ENCODE peak calls at places on chromosomes 5 and 9, in six cellular contexts. K is GM23338, C is fibroblast of the aortic adventitia, M is AG04450, N is fibroblast of mammary gland, Z is tibial nerve. L is an unnamed sample.

GRCh38 chr5:10478436-10478835 is 36.8 kb downstream of the ROPN1L start:
- DNase-seq in K (no peak), C (no peak), M (no peak), N (no peak), Z (no peak), L (peak)

GRCh38 chr9:34994429-34995287 is 5.1 kb downstream of the DNAJB5 start:
- DNase-seq in K (peak), C (peak), M (no peak), N (peak), Z (no peak), L (peak)

GRCh38 chr5:154611341-154611767 is 133.3 kb upstream of the HAND1 start:
- DNase-seq in K (peak), C (peak), M (no peak), N (no peak), Z (no peak), L (peak)

GRCh38 chr5:174314261-174314660 is 268.8 kb downstream of the NSG2 start:
- DNase-seq in K (no peak), C (no peak), M (no peak), N (no peak), Z (no peak), L (no peak)

GRCh38 chr5:7642029-7642428 is 208.9 kb downstream of the CFAP90 start:
- DNase-seq in K (no peak), C (no peak), M (no peak), N (peak), Z (no peak), L (peak)

GRCh38 chr9:108150736-108151135 is 661.2 kb upstream of the KLF4 start:
- DNase-seq in K (no peak), C (no peak), M (no peak), N (peak), Z (no peak), L (peak)

GRCh38 chr9:83572524-83572923 is 34.3 kb upstream of the FRMD3 start:
- DNase-seq in K (no peak), C (peak), M (no peak), N (peak), Z (no peak), L (peak)

GRCh38 chr9:106956971-106957370 is 94.0 kb downstream of the ZNF462 start:
- DNase-seq in K (no peak), C (peak), M (no peak), N (peak), Z (no peak), L (peak)

GRCh38 chr5:134540747-134541733 is 15.6 kb downstream of the JADE2 start:
- DNase-seq in K (no peak), C (no peak), M (no peak), N (no peak), Z (no peak), L (no peak)

GRCh38 chr5:548256-548655 is 24.0 kb upstream of the SLC9A3 start:
- DNase-seq in K (no peak), C (no peak), M (no peak), N (peak), Z (no peak), L (no peak)

GRCh38 chr9:124222918-124223720 is 34.6 kb upstream of the NEK6 start:
- DNase-seq in K (no peak), C (peak), M (no peak), N (peak), Z (peak), L (peak)

GRCh38 chr5:71974165-71974564 is 133.1 kb upstream of the MAP1B start:
- DNase-seq in K (no peak), C (no peak), M (no peak), N (peak), Z (no peak), L (peak)

GRCh38 chr5:55384072-55384471 is 76.3 kb downstream of the MTREX start:
- DNase-seq in K (no peak), C (no peak), M (no peak), N (no peak), Z (no peak), L (no peak)

GRCh38 chr9:116165912-116166311 is 12.3 kb downstream of the PAPPA start:
- DNase-seq in K (no peak), C (peak), M (no peak), N (peak), Z (no peak), L (peak)

GRCh38 chr5:60597570-60597969 is 102.4 kb downstream of the DEPDC1B start:
- DNase-seq in K (no peak), C (no peak), M (no peak), N (no peak), Z (no peak), L (no peak)

GRCh38 chr9:28774433-28775029 is 1201.2 kb upstream of the C9orf72 start:
- DNase-seq in K (peak), C (peak), M (no peak), N (peak), Z (no peak), L (peak)

GRCh38 chr9:137788561-137789294 is 88.9 kb upstream of the CACNA1B start:
- DNase-seq in K (peak), C (no peak), M (no peak), N (no peak), Z (no peak), L (no peak)

GRCh38 chr5:10352404-10353240 is 873 bp upstream of the MARCHF6 start:
- DNase-seq in K (peak), C (peak), M (no peak), N (peak), Z (no peak), L (peak)

GRCh38 chr5:156947933-156948332 is 15.1 kb downstream of the TIMD4 start:
- DNase-seq in K (no peak), C (no peak), M (no peak), N (no peak), Z (no peak), L (no peak)

GRCh38 chr5:172886974-172887491 is 53.0 kb downstream of the ERGIC1 start:
- DNase-seq in K (no peak), C (peak), M (peak), N (peak), Z (no peak), L (peak)

GRCh38 chr5:138370537-138370936 is 18.1 kb downstream of the KDM3B start:
- DNase-seq in K (no peak), C (peak), M (no peak), N (peak), Z (no peak), L (peak)

GRCh38 chr5:138372653-138373052 is 20.2 kb downstream of the KDM3B start:
- DNase-seq in K (no peak), C (no peak), M (no peak), N (no peak), Z (no peak), L (no peak)

GRCh38 chr5:138369706-138370105 is 17.2 kb downstream of the KDM3B start:
- DNase-seq in K (no peak), C (no peak), M (no peak), N (peak), Z (no peak), L (peak)

GRCh38 chr5:138371454-138371853 is 19.0 kb downstream of the KDM3B start:
- DNase-seq in K (no peak), C (no peak), M (no peak), N (no peak), Z (no peak), L (no peak)

GRCh38 chr5:138372225-138372624 is 19.7 kb downstream of the KDM3B start:
- DNase-seq in K (no peak), C (no peak), M (no peak), N (no peak), Z (no peak), L (no peak)
- H3K4me3 ChIP-seq in K (no peak), C (no peak), M (no peak), N (no peak), Z (no peak), L (no peak)

DNA sequence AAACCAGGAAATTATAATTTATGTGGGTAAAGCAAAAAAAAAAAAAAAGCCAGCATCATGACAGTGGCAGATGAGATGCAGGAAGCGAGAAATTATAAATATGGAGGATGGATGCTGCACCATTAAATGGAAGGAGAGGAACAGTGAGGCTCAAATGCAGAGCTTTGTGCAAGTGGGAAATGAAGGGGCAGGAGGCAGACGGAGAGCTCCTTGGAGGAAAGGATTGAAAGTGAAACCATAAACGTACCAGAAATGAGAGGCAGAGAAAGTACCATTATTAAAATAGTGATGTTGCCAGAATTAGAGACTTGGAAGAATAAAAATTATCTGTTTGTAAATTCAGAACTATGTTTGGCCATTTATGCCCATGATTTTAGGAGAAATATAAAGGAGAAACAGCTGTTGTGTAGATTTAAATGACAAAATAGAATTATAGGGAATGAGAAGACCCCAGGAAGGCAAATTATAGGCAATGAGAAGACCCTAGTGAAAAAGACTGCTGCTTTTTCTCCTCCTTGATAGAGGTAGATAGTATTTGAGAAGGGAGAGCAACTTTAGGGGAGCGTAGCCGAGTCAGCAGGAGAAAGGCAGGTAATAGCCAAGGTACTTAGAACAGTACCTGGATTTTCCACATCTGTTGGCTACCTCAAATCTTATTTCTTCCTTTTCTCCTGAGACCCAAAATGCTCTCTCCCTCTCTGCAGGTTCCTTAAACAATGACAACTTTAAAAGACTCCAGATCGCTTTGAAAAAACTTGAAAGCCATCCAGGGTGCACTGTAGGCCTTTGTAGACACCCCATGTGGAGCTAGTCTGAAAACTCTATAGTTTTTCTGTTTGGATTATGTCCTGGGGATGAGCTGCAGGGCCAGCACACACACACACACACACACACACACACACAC is 341.1 kb upstream of the CD180 start:
- DNase-seq in K (no peak), C (peak), M (no peak), N (peak), Z (no peak), L (peak)
- H3K4me3 ChIP-seq in K (no peak), C (peak), M (peak), N (peak), Z (peak), L (peak)

GRCh38 chr9:119951591-119951990 is 582.4 kb upstream of the BRINP1 start:
- DNase-seq in K (no peak), C (no peak), M (no peak), N (peak), Z (no peak), L (no peak)
- H3K4me3 ChIP-seq in K (no peak), C (no peak), M (no peak), N (no peak), Z (no peak), L (no peak)

DNA sequence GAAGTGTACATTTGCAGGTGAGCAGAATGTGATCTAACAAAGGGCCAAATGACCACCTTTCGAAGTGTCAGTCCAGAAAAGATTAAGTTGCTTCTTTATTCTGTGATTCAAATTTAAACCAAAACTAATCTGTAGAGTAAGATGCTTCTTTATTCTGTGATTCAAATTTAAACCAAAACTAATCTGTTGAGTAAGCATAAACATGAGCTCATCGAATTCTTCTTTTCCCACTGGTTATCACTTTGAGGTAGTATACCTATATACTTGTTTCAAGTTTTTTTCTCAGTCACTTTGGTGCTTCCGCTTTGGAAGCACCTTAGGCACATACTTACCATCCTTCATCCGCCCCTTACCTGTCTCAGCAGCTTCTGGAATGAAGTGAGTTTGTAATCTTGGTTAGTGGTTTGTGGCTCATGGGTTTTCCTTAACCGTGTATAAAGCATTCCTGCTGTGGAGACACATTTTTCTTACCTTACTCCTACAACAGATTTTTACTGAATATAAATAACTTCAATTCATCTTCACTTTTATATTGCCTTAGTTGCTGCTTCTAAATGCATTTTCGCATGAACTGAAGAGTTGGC is 40.7 kb upstream of the CTXN3 start:
- DNase-seq in K (no peak), C (no peak), M (no peak), N (no peak), Z (no peak), L (no peak)
- H3K4me3 ChIP-seq in K (no peak), C (no peak), M (no peak), N (no peak), Z (no peak), L (no peak)

GRCh38 chr5:74409166-74409706 is 231.3 kb downstream of the ENC1 start:
- DNase-seq in K (no peak), C (no peak), M (no peak), N (no peak), Z (no peak), L (no peak)
- H3K4me3 ChIP-seq in K (no peak), C (no peak), M (no peak), N (no peak), Z (no peak), L (no peak)

GRCh38 chr9:125648294-125648693 is 58.7 kb downstream of the MAPKAP1 start:
- DNase-seq in K (no peak), C (no peak), M (no peak), N (no peak), Z (no peak), L (no peak)

GRCh38 chr9:125649826-125650225 is 57.2 kb downstream of the MAPKAP1 start:
- DNase-seq in K (no peak), C (peak), M (no peak), N (no peak), Z (no peak), L (no peak)

GRCh38 chr9:125644819-125645507 is 62.0 kb downstream of the MAPKAP1 start:
- DNase-seq in K (no peak), C (no peak), M (no peak), N (no peak), Z (no peak), L (no peak)

GRCh38 chr9:125649315-125649714 is 57.7 kb downstream of the MAPKAP1 start:
- DNase-seq in K (no peak), C (peak), M (no peak), N (peak), Z (no peak), L (peak)

DNA sequence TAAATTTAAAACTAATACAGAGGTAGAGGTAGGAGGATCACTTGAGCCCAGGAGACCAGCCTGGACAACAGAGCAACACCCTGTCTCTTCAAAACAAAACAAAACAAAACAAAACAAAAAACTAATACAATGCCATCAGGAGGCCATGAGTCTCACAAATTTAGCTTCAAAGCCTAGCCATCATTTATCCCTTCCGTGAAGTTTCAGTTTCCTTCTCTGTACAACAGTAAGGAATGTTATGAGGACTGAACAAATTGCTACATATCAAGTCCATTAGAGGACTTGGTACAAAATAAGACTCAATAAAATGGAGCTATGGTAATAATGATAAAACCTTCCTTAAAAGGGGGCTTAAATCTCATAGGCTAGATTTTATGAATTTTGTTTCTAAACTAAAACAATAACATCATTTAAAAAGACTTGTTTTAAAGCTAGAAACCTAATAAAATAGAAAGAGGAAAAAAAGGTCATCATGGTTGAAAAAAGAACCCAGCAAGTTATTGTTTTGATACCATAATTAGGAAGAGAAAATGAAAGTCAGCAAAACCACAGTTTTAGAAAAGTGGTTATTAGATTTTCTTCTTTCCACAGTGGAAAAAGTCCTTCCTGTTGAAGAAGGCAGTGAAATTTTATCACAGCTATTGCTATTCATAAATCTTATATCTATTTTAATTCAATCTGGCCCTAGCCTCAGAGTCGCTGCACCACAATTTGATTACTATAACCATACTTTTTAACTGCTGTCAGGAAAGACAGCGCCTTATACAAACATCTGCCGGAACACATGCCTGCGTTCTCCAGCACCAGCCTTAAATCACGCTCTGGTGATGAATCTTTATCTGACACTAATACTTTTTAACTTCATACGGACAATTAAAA is 60.5 kb downstream of the MAPKAP1 start:
- DNase-seq in K (no peak), C (peak), M (no peak), N (no peak), Z (no peak), L (peak)
- H3K4me3 ChIP-seq in K (no peak), C (no peak), M (no peak), N (no peak), Z (no peak), L (peak)

GRCh38 chr9:22171691-22172090 is 162.6 kb upstream of the CDKN2B start:
- DNase-seq in K (no peak), C (no peak), M (no peak), N (no peak), Z (no peak), L (no peak)

GRCh38 chr9:22169243-22169642 is 160.1 kb upstream of the CDKN2B start:
- DNase-seq in K (no peak), C (peak), M (no peak), N (peak), Z (no peak), L (peak)

GRCh38 chr9:22170162-22170932 is 161.2 kb upstream of the CDKN2B start:
- DNase-seq in K (no peak), C (peak), M (no peak), N (peak), Z (no peak), L (peak)

GRCh38 chr9:22170990-22171663 is 162.0 kb upstream of the CDKN2B start:
- DNase-seq in K (no peak), C (peak), M (no peak), N (no peak), Z (no peak), L (peak)

GRCh38 chr9:22169732-22170131 is 160.6 kb upstream of the CDKN2B start:
- DNase-seq in K (no peak), C (no peak), M (no peak), N (no peak), Z (no peak), L (no peak)
- H3K4me3 ChIP-seq in K (no peak), C (no peak), M (no peak), N (no peak), Z (no peak), L (no peak)

DNA sequence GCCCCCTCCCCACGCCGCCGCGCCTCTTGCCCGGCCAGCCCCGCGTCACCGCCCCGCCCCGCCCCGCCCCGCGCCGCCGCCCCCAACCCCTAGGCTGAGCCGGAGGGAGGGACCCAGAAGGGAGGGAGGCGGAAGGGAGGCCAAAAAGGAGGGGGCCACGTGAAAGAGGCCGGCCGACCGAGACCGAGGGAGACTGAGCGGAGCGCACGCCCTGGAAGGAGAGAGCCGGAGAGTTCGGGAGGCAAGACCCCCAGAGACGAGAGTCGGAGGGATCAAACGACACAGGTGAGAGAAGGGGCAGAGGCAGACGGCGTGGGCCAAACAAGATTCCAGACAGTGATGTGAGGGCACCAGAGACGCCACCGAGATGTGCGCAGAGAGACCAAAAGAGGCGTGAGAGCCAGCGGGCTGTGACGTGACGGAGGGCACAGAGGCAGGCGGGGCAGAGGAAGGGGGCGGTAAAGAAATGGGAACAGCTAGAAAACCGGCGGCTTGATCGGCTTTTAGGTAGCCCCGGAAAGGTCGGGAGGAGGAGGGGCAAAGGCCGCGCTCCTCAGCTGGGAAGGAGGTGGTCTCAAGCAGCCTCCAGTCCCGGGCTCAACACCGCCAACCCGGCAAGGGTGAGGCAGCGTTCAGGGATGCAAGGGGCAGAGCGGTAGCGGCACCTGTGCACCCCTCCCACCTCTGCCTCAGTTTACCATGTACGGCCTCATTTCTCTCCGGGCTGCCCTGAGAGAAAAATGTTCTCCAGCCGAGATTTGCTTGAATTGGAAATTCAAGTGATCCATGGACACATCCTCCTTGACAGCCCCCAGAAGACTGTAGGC is 414 bp upstream of the BARX1 start:
- DNase-seq in K (peak), C (no peak), M (no peak), N (no peak), Z (no peak), L (no peak)
- H3K4me3 ChIP-seq in K (peak), C (no peak), M (no peak), N (no peak), Z (peak), L (no peak)

DNA sequence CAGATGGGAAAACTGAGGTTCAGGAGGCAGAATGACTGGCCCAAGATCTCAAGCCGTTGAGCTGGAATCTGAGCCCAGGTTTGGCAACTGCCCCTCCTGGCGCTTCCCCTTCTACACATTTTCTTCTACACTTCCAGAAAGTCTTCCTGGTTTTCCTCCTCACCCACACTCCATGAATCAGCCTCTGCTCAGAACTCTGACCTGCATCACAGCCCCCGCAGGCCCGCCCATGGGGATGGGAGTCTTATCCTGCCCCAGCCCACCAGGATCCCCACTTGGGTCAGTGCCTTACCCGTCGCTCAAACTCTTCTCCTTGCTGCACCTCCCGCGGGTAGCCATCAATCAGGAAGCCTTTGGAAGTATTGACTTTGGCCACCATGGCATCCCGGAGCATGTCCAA is 5.9 kb downstream of the AK1 start:
- DNase-seq in K (no peak), C (no peak), M (no peak), N (peak), Z (no peak), L (no peak)
- H3K4me3 ChIP-seq in K (no peak), C (no peak), M (no peak), N (no peak), Z (no peak), L (no peak)